ENCODE peak calls at places on chromosomes 4 and X, in five cellular contexts. One of them, this sample, is unnamed.

GRCh38 chr4:130416228-130416627 is 1320.3 kb downstream of the C4orf33 start:
- DNase-seq in stimulated activated naive CD4-positive, alpha-beta T cell: no peak
- DNase-seq in T-helper 9 cell: no peak
- DNase-seq in left colon: no peak
- DNase-seq in NCI-H2081: no peak
- DNase-seq in this sample: no peak

GRCh38 chr4:110926841-110927400 is 304.0 kb upstream of the PITX2 start:
- DNase-seq in stimulated activated naive CD4-positive, alpha-beta T cell: no peak
- DNase-seq in T-helper 9 cell: no peak
- DNase-seq in left colon: no peak
- DNase-seq in NCI-H2081: no peak
- DNase-seq in this sample: no peak

GRCh38 chrX:134600714-134601113 is 57.6 kb downstream of the PLAC1 start:
- DNase-seq in stimulated activated naive CD4-positive, alpha-beta T cell: no peak
- DNase-seq in T-helper 9 cell: no peak
- DNase-seq in left colon: no peak
- DNase-seq in NCI-H2081: no peak
- DNase-seq in this sample: no peak

GRCh38 chr4:66949424-66949823 is 595.9 kb downstream of the CENPC start:
- DNase-seq in stimulated activated naive CD4-positive, alpha-beta T cell: no peak
- DNase-seq in T-helper 9 cell: no peak
- DNase-seq in left colon: no peak
- DNase-seq in NCI-H2081: no peak
- DNase-seq in this sample: no peak

GRCh38 chr4:76377922-76378321 is 43.0 kb downstream of the CCDC158 start:
- DNase-seq in stimulated activated naive CD4-positive, alpha-beta T cell: peak; percentile 6
- DNase-seq in T-helper 9 cell: peak; percentile 38
- DNase-seq in left colon: peak; percentile 49
- DNase-seq in NCI-H2081: peak; percentile 0
- DNase-seq in this sample: peak; percentile 55

GRCh38 chrX:102720237-102721168 is at the start of gene GPRASP3:
- DNase-seq in stimulated activated naive CD4-positive, alpha-beta T cell: peak; percentile 72
- DNase-seq in T-helper 9 cell: peak; percentile 58
- DNase-seq in left colon: peak; percentile 80
- DNase-seq in NCI-H2081: peak; percentile 80
- DNase-seq in this sample: no peak

GRCh38 chr4:35038079-35038805 is 1206.1 kb downstream of the ARAP2 start:
- DNase-seq in stimulated activated naive CD4-positive, alpha-beta T cell: no peak
- DNase-seq in T-helper 9 cell: no peak
- DNase-seq in left colon: no peak
- DNase-seq in NCI-H2081: no peak
- DNase-seq in this sample: no peak

GRCh38 chrX:40097101-40097491 is 662 bp downstream of the BCOR start:
- DNase-seq in stimulated activated naive CD4-positive, alpha-beta T cell: peak; percentile 32
- DNase-seq in T-helper 9 cell: no peak
- DNase-seq in left colon: peak; percentile 43
- DNase-seq in NCI-H2081: no peak
- DNase-seq in this sample: no peak

GRCh38 chrX:55522577-55523254 is 33.1 kb upstream of the USP51 start:
- DNase-seq in stimulated activated naive CD4-positive, alpha-beta T cell: no peak
- DNase-seq in T-helper 9 cell: no peak
- DNase-seq in left colon: no peak
- DNase-seq in NCI-H2081: no peak
- DNase-seq in this sample: no peak

GRCh38 chr4:112145820-112146813 is 863 bp downstream of the FAM241A start:
- DNase-seq in stimulated activated naive CD4-positive, alpha-beta T cell: peak; percentile 67
- DNase-seq in T-helper 9 cell: peak; percentile 58
- DNase-seq in left colon: peak; percentile 63
- DNase-seq in NCI-H2081: peak; percentile 27
- DNase-seq in this sample: peak; percentile 73

GRCh38 chrX:40009890-40010289 is 87.9 kb downstream of the BCOR start:
- DNase-seq in stimulated activated naive CD4-positive, alpha-beta T cell: no peak
- DNase-seq in T-helper 9 cell: no peak
- DNase-seq in left colon: no peak
- DNase-seq in NCI-H2081: no peak
- DNase-seq in this sample: no peak

GRCh38 chr4:98671131-98671530 is 12.7 kb upstream of the TSPAN5 start:
- DNase-seq in stimulated activated naive CD4-positive, alpha-beta T cell: no peak
- DNase-seq in T-helper 9 cell: no peak
- DNase-seq in left colon: no peak
- DNase-seq in NCI-H2081: no peak
- DNase-seq in this sample: no peak

GRCh38 chr4:42954925-42955669 is 62.6 kb downstream of the GRXCR1 start:
- DNase-seq in stimulated activated naive CD4-positive, alpha-beta T cell: no peak
- DNase-seq in T-helper 9 cell: no peak
- DNase-seq in left colon: peak; percentile 4
- DNase-seq in NCI-H2081: peak; percentile 49
- DNase-seq in this sample: no peak